ENCODE peak calls at places on chromosomes 3 and 15, in six cellular contexts. I is neural crest cell, K is T-helper 9 cell, L is endothelial cell of umbilical vein, G is T follicular helper cell, U is adipocyte. S is an unnamed sample.

GRCh38 chr3:139574026-139574947 is 34.7 kb upstream of the RBP1 start:
- DNase-seq in K (no peak), G (no peak), I (no peak), U (no peak), L (no peak), S (no peak)

GRCh38 chr3:63429905-63430304 is 151.8 kb downstream of the SYNPR start:
- DNase-seq in G (no peak), L (no peak), I (no peak), K (no peak), U (peak; percentile 3), S (no peak)

GRCh38 chr15:70200511-70200991 is 102.8 kb upstream of the TLE3 start:
- DNase-seq in G (no peak), U (no peak), L (no peak), K (no peak), I (no peak), S (no peak)

GRCh38 chr15:48017747-48018146 is 103.0 kb upstream of the SLC24A5 start:
- DNase-seq in K (no peak), G (no peak), U (no peak), L (no peak), I (no peak), S (no peak)

GRCh38 chr3:8629151-8630021 is 15.2 kb downstream of the SSUH2 start:
- DNase-seq in U (peak; percentile 96), K (no peak), I (no peak), G (no peak), L (peak; percentile 45), S (no peak)

GRCh38 chr15:71997691-71998090 is 120.3 kb downstream of the MYO9A start:
- DNase-seq in U (no peak), K (no peak), L (peak; percentile 12), G (no peak), I (no peak), S (no peak)

GRCh38 chr3:87082806-87083440 is 92.0 kb upstream of the VGLL3 start:
- DNase-seq in K (no peak), I (peak; percentile 10), L (peak; percentile 34), U (peak; percentile 90), G (no peak), S (peak; percentile 43)

GRCh38 chr3:87109431-87109830 is 117.7 kb upstream of the CHMP2B start:
- DNase-seq in L (no peak), I (no peak), K (no peak), U (no peak), G (no peak), S (no peak)

GRCh38 chr3:180860180-180860858 is 52.2 kb upstream of the FXR1 start:
- DNase-seq in I (no peak), K (no peak), G (no peak), U (no peak), L (no peak), S (no peak)

GRCh38 chr3:23405081-23405480 is 202.0 kb downstream of the UBE2E2 start:
- DNase-seq in K (no peak), G (no peak), U (no peak), L (no peak), I (no peak), S (no peak)

GRCh38 chr3:127781411-127782001 is 40.8 kb downstream of the MGLL start:
- DNase-seq in L (no peak), G (no peak), K (no peak), U (peak; percentile 97), I (no peak), S (no peak)

GRCh38 chr3:15217841-15218267 is 11.8 kb downstream of the CAPN7 start:
- DNase-seq in G (no peak), I (no peak), L (no peak), K (no peak), U (no peak), S (no peak)

GRCh38 chr3:179544981-179545645 is 17.6 kb upstream of the ACTL6A start:
- DNase-seq in L (no peak), U (peak; percentile 49), G (no peak), I (no peak), K (no peak), S (no peak)

GRCh38 chr3:116338713-116339112 is 106.6 kb downstream of the LSAMP start:
- DNase-seq in I (no peak), L (no peak), G (no peak), K (no peak), U (no peak), S (no peak)

GRCh38 chr3:13416002-13416793 is 3.9 kb downstream of the NUP210 start:
- DNase-seq in U (no peak), K (peak; percentile 15), I (no peak), G (no peak), L (no peak), S (no peak)

GRCh38 chr3:28612232-28612631 is 263.6 kb upstream of the AZI2 start:
- DNase-seq in K (no peak), U (no peak), I (no peak), G (no peak), L (no peak), S (no peak)

GRCh38 chr3:148930785-148931184 is 60.6 kb upstream of the GYG1 start:
- DNase-seq in K (no peak), U (peak; percentile 49), G (no peak), I (no peak), L (no peak), S (no peak)

GRCh38 chr3:51675201-51675611 is 4.2 kb downstream of the TEX264 start:
- DNase-seq in G (no peak), U (peak; percentile 66), L (no peak), K (no peak), I (no peak), S (no peak)

GRCh38 chr15:61200626-61201025 is 28.5 kb downstream of the RORA start:
- DNase-seq in I (no peak), L (no peak), K (no peak), U (no peak), G (no peak), S (no peak)

GRCh38 chr3:170205302-170205701 is 16.9 kb upstream of the PRKCI start:
- DNase-seq in K (no peak), G (no peak), L (no peak), I (no peak), U (peak; percentile 65), S (no peak)

GRCh38 chr15:33737687-33738606 is 230.3 kb upstream of the CHRM5 start:
- DNase-seq in G (no peak), L (peak; percentile 49), U (peak; percentile 70), I (peak; percentile 57), K (no peak), S (peak; percentile 55)

GRCh38 chr3:12342151-12342550 is 53.3 kb downstream of the PPARG start:
- DNase-seq in I (no peak), K (no peak), U (peak; percentile 31), G (no peak), L (no peak), S (no peak)

GRCh38 chr3:136818191-136818850 is 605 bp upstream of the SLC35G2 start:
- DNase-seq in K (no peak), L (peak; percentile 93), G (no peak), I (no peak), U (peak; percentile 48), S (peak; percentile 22)